ENCODE peak calls at places on chromosomes 3 and 15, in six cellular contexts. One of them, this sample, is unnamed.

GRCh38 chr3:178532414-178532813 is 3.8 kb upstream of the KCNMB2 start:
- DNase-seq in GM12878: no peak
- DNase-seq in HepG2: no peak
- DNase-seq in GM12891: no peak
- DNase-seq in H1: no peak
- DNase-seq in K562: no peak
- DNase-seq in this sample: no peak

GRCh38 chr15:52678036-52678467 is 1.1 kb downstream of the ATOSA start:
- DNase-seq in HepG2: peak
- DNase-seq in K562: peak
- DNase-seq in GM12878: no peak
- DNase-seq in GM12891: no peak
- DNase-seq in H1: peak
- DNase-seq in this sample: no peak

GRCh38 chr3:7518471-7518870 is 657.6 kb downstream of the GRM7 start:
- DNase-seq in HepG2: no peak
- DNase-seq in GM12891: no peak
- DNase-seq in K562: no peak
- DNase-seq in H1: no peak
- DNase-seq in GM12878: no peak
- DNase-seq in this sample: no peak

GRCh38 chr3:57951106-57951882 is 56.9 kb upstream of the FLNB start:
- DNase-seq in HepG2: peak
- DNase-seq in GM12878: no peak
- DNase-seq in GM12891: no peak
- DNase-seq in K562: peak
- DNase-seq in H1: no peak
- DNase-seq in this sample: no peak

GRCh38 chr15:67334973-67335372 is 80.4 kb downstream of the IQCH start:
- DNase-seq in GM12878: no peak
- DNase-seq in HepG2: no peak
- DNase-seq in H1: no peak
- DNase-seq in GM12891: no peak
- DNase-seq in K562: no peak
- DNase-seq in this sample: no peak

GRCh38 chr3:197599089-197599765 is 43.5 kb upstream of the BDH1 start:
- DNase-seq in K562: peak
- DNase-seq in H1: peak
- DNase-seq in GM12891: peak
- DNase-seq in GM12878: peak
- DNase-seq in HepG2: peak
- DNase-seq in this sample: peak

GRCh38 chr3:13563321-13563720 is 14.4 kb downstream of the FBLN2 start:
- DNase-seq in GM12878: no peak
- DNase-seq in H1: no peak
- DNase-seq in HepG2: no peak
- DNase-seq in GM12891: no peak
- DNase-seq in K562: no peak
- DNase-seq in this sample: no peak

GRCh38 chr3:117234321-117234720 is 524.7 kb downstream of the TUSC7 start:
- DNase-seq in H1: no peak
- DNase-seq in HepG2: no peak
- DNase-seq in K562: no peak
- DNase-seq in GM12891: no peak
- DNase-seq in GM12878: no peak
- DNase-seq in this sample: no peak

GRCh38 chr3:191338177-191338488 is 7.8 kb upstream of the UTS2B start:
- DNase-seq in K562: no peak
- DNase-seq in HepG2: no peak
- DNase-seq in GM12878: no peak
- DNase-seq in H1: no peak
- DNase-seq in GM12891: no peak
- DNase-seq in this sample: no peak

GRCh38 chr15:78301326-78301725 is 1.9 kb upstream of the SKIC8 start:
- DNase-seq in HepG2: no peak
- DNase-seq in GM12878: peak
- DNase-seq in K562: no peak
- DNase-seq in H1: no peak
- DNase-seq in GM12891: no peak
- DNase-seq in this sample: no peak

GRCh38 chr3:136075816-136076215 is 110.3 kb downstream of the PPP2R3A start:
- DNase-seq in GM12878: no peak
- DNase-seq in GM12891: no peak
- DNase-seq in K562: no peak
- DNase-seq in H1: no peak
- DNase-seq in HepG2: no peak
- DNase-seq in this sample: no peak

GRCh38 chr15:37764733-37765191 is 169.7 kb upstream of the TMCO5A start:
- DNase-seq in GM12878: no peak
- DNase-seq in GM12891: no peak
- DNase-seq in HepG2: peak
- DNase-seq in H1: no peak
- DNase-seq in K562: peak
- DNase-seq in this sample: no peak

GRCh38 chr15:96166223-96167200 is 164.0 kb upstream of the NR2F2 start:
- DNase-seq in H1: no peak
- DNase-seq in HepG2: no peak
- DNase-seq in K562: no peak
- DNase-seq in GM12891: no peak
- DNase-seq in GM12878: no peak
- DNase-seq in this sample: no peak

GRCh38 chr3:123385981-123386380 is 62.9 kb downstream of the ADCY5 start:
- DNase-seq in K562: no peak
- DNase-seq in GM12891: no peak
- DNase-seq in H1: no peak
- DNase-seq in GM12878: no peak
- DNase-seq in HepG2: no peak
- DNase-seq in this sample: no peak

GRCh38 chr3:123384256-123384655 is 64.6 kb downstream of the ADCY5 start:
- DNase-seq in GM12878: no peak
- DNase-seq in K562: no peak
- DNase-seq in HepG2: no peak
- DNase-seq in GM12891: no peak
- DNase-seq in H1: no peak
- DNase-seq in this sample: no peak

GRCh38 chr3:123386477-123387040 is 62.3 kb downstream of the ADCY5 start:
- DNase-seq in GM12891: no peak
- DNase-seq in K562: no peak
- DNase-seq in GM12878: no peak
- DNase-seq in HepG2: no peak
- DNase-seq in H1: no peak
- DNase-seq in this sample: no peak

GRCh38 chr3:123385499-123385898 is 63.4 kb downstream of the ADCY5 start:
- DNase-seq in H1: no peak
- DNase-seq in GM12878: no peak
- DNase-seq in GM12891: no peak
- DNase-seq in HepG2: no peak
- DNase-seq in K562: no peak
- DNase-seq in this sample: no peak

DNA sequence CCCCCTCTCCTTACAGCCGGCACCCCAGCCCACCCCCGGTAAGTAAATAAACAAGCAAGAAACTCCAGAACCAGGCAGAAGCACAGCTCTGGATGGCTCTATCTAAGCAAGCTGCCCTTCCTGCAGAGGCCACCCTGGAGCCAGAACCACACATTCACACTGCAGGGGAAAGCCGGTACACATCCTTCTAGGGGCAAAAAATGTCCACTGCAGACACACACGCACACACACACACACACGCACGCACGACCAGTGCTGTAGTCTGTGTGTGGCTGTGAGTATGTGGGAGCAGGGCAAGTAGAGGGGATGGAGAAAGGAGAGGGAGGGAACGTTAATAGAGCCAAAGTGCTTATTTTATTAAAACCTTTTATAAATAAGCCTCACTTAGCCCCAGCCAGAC is 63.8 kb downstream of the ADCY5 start:
- DNase-seq in K562: no peak
- DNase-seq in GM12891: no peak
- DNase-seq in GM12878: no peak
- DNase-seq in H1: no peak
- DNase-seq in HepG2: no peak
- DNase-seq in this sample: no peak
- TF ChIP-seq POLR2A in K562: no peak
- TF ChIP-seq POLR2A in GM12891: no peak
- TF ChIP-seq POLR2A in GM12878: no peak
- TF ChIP-seq POLR2A in H1: no peak
- TF ChIP-seq POLR2A in HepG2: no peak
- TF ChIP-seq POLR2A in this sample: no peak

GRCh38 chr3:38255627-38256026 is 10.0 kb upstream of the SLC22A13 start:
- DNase-seq in HepG2: no peak
- DNase-seq in H1: no peak
- DNase-seq in K562: no peak
- DNase-seq in GM12878: no peak
- DNase-seq in GM12891: no peak
- DNase-seq in this sample: no peak

GRCh38 chr3:38254872-38255271 is 10.7 kb upstream of the SLC22A13 start:
- DNase-seq in K562: no peak
- DNase-seq in HepG2: no peak
- DNase-seq in GM12891: no peak
- DNase-seq in GM12878: no peak
- DNase-seq in H1: no peak
- DNase-seq in this sample: no peak

GRCh38 chr3:38251197-38251596 is 14.4 kb upstream of the SLC22A13 start:
- DNase-seq in GM12878: no peak
- DNase-seq in K562: no peak
- DNase-seq in H1: no peak
- DNase-seq in HepG2: no peak
- DNase-seq in GM12891: no peak
- DNase-seq in this sample: no peak

GRCh38 chr3:38250198-38250597 is 15.4 kb upstream of the SLC22A13 start:
- DNase-seq in GM12878: no peak
- DNase-seq in HepG2: peak
- DNase-seq in GM12891: no peak
- DNase-seq in H1: no peak
- DNase-seq in K562: no peak
- DNase-seq in this sample: no peak

DNA sequence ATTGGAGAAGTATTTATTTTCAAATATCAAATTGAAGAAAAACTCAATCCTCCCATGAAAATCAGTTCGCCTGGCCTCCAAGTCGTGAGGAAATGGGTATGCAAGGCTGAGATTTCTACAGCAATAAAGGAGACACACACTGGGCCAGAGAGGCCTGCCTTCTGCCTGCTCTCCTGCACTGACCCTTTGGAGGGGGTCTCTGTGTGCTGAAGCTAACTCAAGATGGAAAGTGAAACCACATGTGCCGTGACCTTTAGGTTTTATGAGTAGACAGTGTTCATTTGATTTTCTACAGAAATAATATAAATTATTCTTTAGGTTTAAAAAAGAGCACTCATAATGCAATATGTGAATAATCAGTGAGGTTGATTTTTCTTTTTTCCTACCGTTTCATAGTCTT is 11.9 kb upstream of the SLC22A13 start:
- DNase-seq in HepG2: no peak
- DNase-seq in H1: no peak
- DNase-seq in GM12891: no peak
- DNase-seq in K562: no peak
- DNase-seq in GM12878: no peak
- DNase-seq in this sample: no peak
- TF ChIP-seq TAF1 in HepG2: no peak
- TF ChIP-seq TAF1 in H1: no peak
- TF ChIP-seq TAF1 in GM12891: no peak
- TF ChIP-seq TAF1 in K562: no peak
- TF ChIP-seq TAF1 in GM12878: no peak
- TF ChIP-seq TAF1 in this sample: no peak

GRCh38 chr15:76931397-76932089 is at the start of gene RCN2:
- DNase-seq in HepG2: peak
- DNase-seq in GM12891: peak
- DNase-seq in H1: peak
- DNase-seq in GM12878: peak
- DNase-seq in K562: peak
- DNase-seq in this sample: peak
- TF ChIP-seq POLR2A in HepG2: peak
- TF ChIP-seq POLR2A in GM12891: peak
- TF ChIP-seq POLR2A in H1: peak
- TF ChIP-seq POLR2A in GM12878: peak
- TF ChIP-seq POLR2A in K562: peak
- TF ChIP-seq POLR2A in this sample: peak

GRCh38 chr3:52983828-52984227 is 62.0 kb downstream of the SFMBT1 start:
- DNase-seq in HepG2: no peak
- DNase-seq in GM12878: no peak
- DNase-seq in K562: no peak
- DNase-seq in GM12891: no peak
- DNase-seq in H1: no peak
- DNase-seq in this sample: no peak
- TF ChIP-seq TAF1 in HepG2: no peak
- TF ChIP-seq TAF1 in GM12878: no peak
- TF ChIP-seq TAF1 in K562: no peak
- TF ChIP-seq TAF1 in GM12891: no peak
- TF ChIP-seq TAF1 in H1: no peak
- TF ChIP-seq TAF1 in this sample: no peak

GRCh38 chr3:30266536-30266935 is 339.9 kb upstream of the TGFBR2 start:
- DNase-seq in GM12891: no peak
- DNase-seq in K562: no peak
- DNase-seq in H1: no peak
- DNase-seq in HepG2: no peak
- DNase-seq in GM12878: no peak
- DNase-seq in this sample: no peak
- TF ChIP-seq POLR2A in GM12891: no peak
- TF ChIP-seq POLR2A in K562: no peak
- TF ChIP-seq POLR2A in H1: no peak
- TF ChIP-seq POLR2A in HepG2: no peak
- TF ChIP-seq POLR2A in GM12878: no peak
- TF ChIP-seq POLR2A in this sample: no peak

DNA sequence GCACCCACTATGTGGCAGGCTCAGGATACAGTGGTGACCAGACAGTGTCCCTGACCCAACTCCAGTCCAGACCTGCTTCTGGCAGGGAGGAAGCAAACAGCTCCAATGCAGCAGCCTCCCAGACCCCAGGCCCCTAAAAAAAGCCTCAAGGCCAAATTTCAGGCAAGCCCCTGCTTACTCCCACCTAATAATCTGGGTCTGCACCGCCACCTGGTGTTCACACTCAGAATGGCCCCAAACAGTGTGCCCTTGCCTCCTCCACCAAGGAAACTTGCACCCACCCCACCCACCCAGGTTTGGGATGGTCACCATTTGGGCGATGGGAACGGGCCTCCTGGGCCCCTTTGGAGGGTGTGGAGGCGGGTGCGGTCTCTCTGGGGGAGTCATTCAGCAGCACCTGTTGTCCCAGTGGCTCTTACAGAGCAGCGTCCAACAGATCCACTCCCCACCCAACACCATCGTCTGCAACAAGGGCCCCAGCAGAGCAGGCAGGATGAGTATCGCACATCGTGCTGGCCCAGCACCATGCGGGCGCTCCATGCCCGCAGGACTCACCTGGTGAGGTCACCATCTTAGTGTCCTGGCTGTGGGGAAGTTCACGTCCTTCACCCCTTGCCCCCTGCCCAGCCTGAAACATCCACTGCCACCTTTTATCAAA is 17.3 kb downstream of the C3orf18 start:
- DNase-seq in HepG2: peak
- DNase-seq in GM12878: no peak
- DNase-seq in H1: peak
- DNase-seq in GM12891: peak
- DNase-seq in K562: peak
- DNase-seq in this sample: peak
- TF ChIP-seq TAF1 in HepG2: no peak
- TF ChIP-seq TAF1 in GM12878: no peak
- TF ChIP-seq TAF1 in H1: no peak
- TF ChIP-seq TAF1 in GM12891: no peak
- TF ChIP-seq TAF1 in K562: no peak
- TF ChIP-seq TAF1 in this sample: no peak

This sample was measured in GM12892.